ENCODE peak calls at places on chromosome 5, in six cellular contexts. One of them, this sample, is unnamed.

GRCh38 chr5:154191467-154192261 is 1.1 kb downstream of the GALNT10 start:
- DNase-seq in NCI-H510A: no peak
- DNase-seq in memory B cell: no peak
- DNase-seq in Calu3: no peak
- DNase-seq in choroid plexus epithelial cell: peak
- DNase-seq in stimulated activated naive CD4-positive, alpha-beta T cell: peak
- DNase-seq in this sample: no peak

GRCh38 chr5:97090944-97091343 is 51.5 kb downstream of the LIX1 start:
- DNase-seq in stimulated activated naive CD4-positive, alpha-beta T cell: no peak
- DNase-seq in memory B cell: no peak
- DNase-seq in choroid plexus epithelial cell: no peak
- DNase-seq in NCI-H510A: no peak
- DNase-seq in Calu3: no peak
- DNase-seq in this sample: no peak

GRCh38 chr5:144414232-144414631 is 243.6 kb downstream of the KCTD16 start:
- DNase-seq in Calu3: no peak
- DNase-seq in memory B cell: no peak
- DNase-seq in choroid plexus epithelial cell: no peak
- DNase-seq in NCI-H510A: no peak
- DNase-seq in stimulated activated naive CD4-positive, alpha-beta T cell: no peak
- DNase-seq in this sample: no peak

GRCh38 chr5:32887390-32887789 is 176.3 kb downstream of the NPR3 start:
- DNase-seq in choroid plexus epithelial cell: no peak
- DNase-seq in memory B cell: no peak
- DNase-seq in NCI-H510A: no peak
- DNase-seq in stimulated activated naive CD4-positive, alpha-beta T cell: no peak
- DNase-seq in Calu3: no peak
- DNase-seq in this sample: no peak

GRCh38 chr5:170681013-170681433 is 102.5 kb upstream of the GABRP start:
- DNase-seq in stimulated activated naive CD4-positive, alpha-beta T cell: peak
- DNase-seq in Calu3: peak
- DNase-seq in choroid plexus epithelial cell: peak
- DNase-seq in memory B cell: no peak
- DNase-seq in NCI-H510A: no peak
- DNase-seq in this sample: peak

GRCh38 chr5:124103671-124104070 is 591.7 kb downstream of the CSNK1G3 start:
- DNase-seq in NCI-H510A: no peak
- DNase-seq in choroid plexus epithelial cell: no peak
- DNase-seq in memory B cell: no peak
- DNase-seq in Calu3: no peak
- DNase-seq in stimulated activated naive CD4-positive, alpha-beta T cell: no peak
- DNase-seq in this sample: no peak

GRCh38 chr5:55226934-55227737 is at the start of gene MCIDAS:
- DNase-seq in stimulated activated naive CD4-positive, alpha-beta T cell: peak
- DNase-seq in memory B cell: peak
- DNase-seq in choroid plexus epithelial cell: no peak
- DNase-seq in NCI-H510A: peak
- DNase-seq in Calu3: peak
- DNase-seq in this sample: peak

GRCh38 chr5:1331861-1332405 is 13.0 kb downstream of the CLPTM1L start:
- DNase-seq in stimulated activated naive CD4-positive, alpha-beta T cell: no peak
- DNase-seq in NCI-H510A: no peak
- DNase-seq in memory B cell: no peak
- DNase-seq in choroid plexus epithelial cell: no peak
- DNase-seq in Calu3: no peak
- DNase-seq in this sample: no peak

GRCh38 chr5:14569948-14570691 is 11.5 kb upstream of the OTULINL start:
- DNase-seq in choroid plexus epithelial cell: no peak
- DNase-seq in Calu3: no peak
- DNase-seq in NCI-H510A: no peak
- DNase-seq in stimulated activated naive CD4-positive, alpha-beta T cell: no peak
- DNase-seq in memory B cell: no peak
- DNase-seq in this sample: no peak

GRCh38 chr5:142065273-142065672 is 43.3 kb upstream of the NDFIP1 start:
- DNase-seq in choroid plexus epithelial cell: peak
- DNase-seq in memory B cell: no peak
- DNase-seq in Calu3: no peak
- DNase-seq in NCI-H510A: no peak
- DNase-seq in stimulated activated naive CD4-positive, alpha-beta T cell: no peak
- DNase-seq in this sample: no peak

GRCh38 chr5:142874537-142874936 is 104.4 kb downstream of the ARHGAP26 start:
- DNase-seq in memory B cell: no peak
- DNase-seq in Calu3: peak
- DNase-seq in stimulated activated naive CD4-positive, alpha-beta T cell: no peak
- DNase-seq in choroid plexus epithelial cell: peak
- DNase-seq in NCI-H510A: no peak
- DNase-seq in this sample: no peak

GRCh38 chr5:134458676-134459403 is 47.2 kb upstream of the CDKN2AIPNL start:
- DNase-seq in choroid plexus epithelial cell: no peak
- DNase-seq in Calu3: no peak
- DNase-seq in NCI-H510A: peak
- DNase-seq in memory B cell: no peak
- DNase-seq in stimulated activated naive CD4-positive, alpha-beta T cell: no peak
- DNase-seq in this sample: no peak

GRCh38 chr5:90866333-90866732 is 307.7 kb downstream of the ADGRV1 start:
- DNase-seq in NCI-H510A: no peak
- DNase-seq in choroid plexus epithelial cell: peak
- DNase-seq in memory B cell: peak
- DNase-seq in stimulated activated naive CD4-positive, alpha-beta T cell: peak
- DNase-seq in Calu3: no peak
- DNase-seq in this sample: peak

GRCh38 chr5:125987677-125988255 is 435.4 kb upstream of the GRAMD2B start:
- DNase-seq in NCI-H510A: no peak
- DNase-seq in Calu3: no peak
- DNase-seq in memory B cell: no peak
- DNase-seq in stimulated activated naive CD4-positive, alpha-beta T cell: no peak
- DNase-seq in choroid plexus epithelial cell: no peak
- DNase-seq in this sample: no peak

GRCh38 chr5:60295423-60295822 is 401.9 kb upstream of the PDE4D start:
- DNase-seq in NCI-H510A: no peak
- DNase-seq in Calu3: peak
- DNase-seq in stimulated activated naive CD4-positive, alpha-beta T cell: no peak
- DNase-seq in memory B cell: no peak
- DNase-seq in choroid plexus epithelial cell: peak
- DNase-seq in this sample: no peak

GRCh38 chr5:37248387-37248969 is 698 bp downstream of the CPLANE1 start:
- DNase-seq in Calu3: no peak
- DNase-seq in NCI-H510A: no peak
- DNase-seq in stimulated activated naive CD4-positive, alpha-beta T cell: no peak
- DNase-seq in choroid plexus epithelial cell: peak
- DNase-seq in memory B cell: no peak
- DNase-seq in this sample: no peak

GRCh38 chr5:139642891-139643871 is 5.0 kb upstream of the CXXC5 start:
- DNase-seq in choroid plexus epithelial cell: no peak
- DNase-seq in Calu3: peak
- DNase-seq in memory B cell: no peak
- DNase-seq in stimulated activated naive CD4-positive, alpha-beta T cell: no peak
- DNase-seq in NCI-H510A: no peak
- DNase-seq in this sample: no peak

GRCh38 chr5:6615416-6615815 is 17.4 kb downstream of the NSUN2 start:
- DNase-seq in NCI-H510A: no peak
- DNase-seq in choroid plexus epithelial cell: no peak
- DNase-seq in stimulated activated naive CD4-positive, alpha-beta T cell: no peak
- DNase-seq in Calu3: no peak
- DNase-seq in memory B cell: no peak
- DNase-seq in this sample: no peak

GRCh38 chr5:143434261-143435206 is 31.0 kb upstream of the NR3C1 start:
- DNase-seq in memory B cell: peak
- DNase-seq in NCI-H510A: no peak
- DNase-seq in choroid plexus epithelial cell: no peak
- DNase-seq in stimulated activated naive CD4-positive, alpha-beta T cell: peak
- DNase-seq in Calu3: no peak
- DNase-seq in this sample: no peak

GRCh38 chr5:110639307-110639902 is 87.1 kb downstream of the TMEM232 start:
- DNase-seq in NCI-H510A: no peak
- DNase-seq in stimulated activated naive CD4-positive, alpha-beta T cell: no peak
- DNase-seq in choroid plexus epithelial cell: peak
- DNase-seq in memory B cell: no peak
- DNase-seq in Calu3: no peak
- DNase-seq in this sample: no peak